ENCODE peak calls at places on chromosome 1, in ten cellular contexts. One of them, this sample, is unnamed. For H3K27me3, the result is how much of the 10 kb centered on the place peaks cover.

GRCh38 chr1:205458777-205459566 is 3.1 kb upstream of the BLACAT1 start:
- DNase-seq in A673: peak
- DNase-seq in GM23248: peak
- DNase-seq in breast epithelium: no peak
- DNase-seq in HAP-1: peak
- DNase-seq in effector memory CD4-positive, alpha-beta T cell: no peak
- DNase-seq in aorta: no peak
- DNase-seq in uterus: no peak
- DNase-seq in CD4-positive, alpha-beta T cell: no peak
- DNase-seq in IMR-90: peak
- DNase-seq in this sample: no peak

GRCh38 chr1:54763814-54764131 is 550 bp downstream of the PARS2 start:
- DNase-seq in effector memory CD4-positive, alpha-beta T cell: no peak
- DNase-seq in GM23248: peak
- DNase-seq in IMR-90: no peak
- DNase-seq in uterus: no peak
- DNase-seq in HAP-1: peak
- DNase-seq in breast epithelium: no peak
- DNase-seq in A673: no peak
- DNase-seq in aorta: no peak
- DNase-seq in CD4-positive, alpha-beta T cell: no peak
- DNase-seq in this sample: no peak

GRCh38 chr1:6497215-6497866 is 5.9 kb upstream of the PLEKHG5 start:
- DNase-seq in CD4-positive, alpha-beta T cell: peak
- DNase-seq in aorta: peak
- DNase-seq in breast epithelium: no peak
- DNase-seq in GM23248: peak
- DNase-seq in uterus: no peak
- DNase-seq in HAP-1: peak
- DNase-seq in IMR-90: no peak
- DNase-seq in effector memory CD4-positive, alpha-beta T cell: peak
- DNase-seq in A673: peak
- DNase-seq in this sample: no peak

GRCh38 chr1:187326554-187326953 is 497.8 kb downstream of the PLA2G4A start:
- DNase-seq in aorta: no peak
- DNase-seq in HAP-1: no peak
- DNase-seq in CD4-positive, alpha-beta T cell: no peak
- DNase-seq in IMR-90: peak
- DNase-seq in breast epithelium: no peak
- DNase-seq in GM23248: no peak
- DNase-seq in uterus: no peak
- DNase-seq in effector memory CD4-positive, alpha-beta T cell: no peak
- DNase-seq in A673: no peak
- DNase-seq in this sample: no peak

GRCh38 chr1:97849350-97850339 is 71.2 kb downstream of the DPYD start:
- DNase-seq in CD4-positive, alpha-beta T cell: no peak
- DNase-seq in uterus: no peak
- DNase-seq in HAP-1: no peak
- DNase-seq in A673: peak
- DNase-seq in aorta: no peak
- DNase-seq in breast epithelium: no peak
- DNase-seq in GM23248: peak
- DNase-seq in effector memory CD4-positive, alpha-beta T cell: no peak
- DNase-seq in IMR-90: peak
- DNase-seq in this sample: no peak

GRCh38 chr1:116544588-116545358 is 26.1 kb downstream of the CD58 start:
- DNase-seq in effector memory CD4-positive, alpha-beta T cell: no peak
- DNase-seq in GM23248: no peak
- DNase-seq in aorta: no peak
- DNase-seq in CD4-positive, alpha-beta T cell: no peak
- DNase-seq in breast epithelium: no peak
- DNase-seq in HAP-1: no peak
- DNase-seq in A673: no peak
- DNase-seq in uterus: no peak
- DNase-seq in IMR-90: no peak
- DNase-seq in this sample: no peak

GRCh38 chr1:172746091-172746949 is 87.4 kb downstream of the FASLG start:
- DNase-seq in A673: no peak
- DNase-seq in effector memory CD4-positive, alpha-beta T cell: peak
- DNase-seq in HAP-1: no peak
- DNase-seq in GM23248: peak
- DNase-seq in aorta: no peak
- DNase-seq in breast epithelium: no peak
- DNase-seq in uterus: no peak
- DNase-seq in CD4-positive, alpha-beta T cell: no peak
- DNase-seq in IMR-90: peak
- DNase-seq in this sample: no peak

GRCh38 chr1:51871351-51871975 is 7.1 kb downstream of the NRDC start:
- DNase-seq in HAP-1: no peak
- DNase-seq in A673: no peak
- DNase-seq in CD4-positive, alpha-beta T cell: no peak
- DNase-seq in breast epithelium: no peak
- DNase-seq in GM23248: no peak
- DNase-seq in uterus: no peak
- DNase-seq in aorta: no peak
- DNase-seq in IMR-90: no peak
- DNase-seq in effector memory CD4-positive, alpha-beta T cell: no peak
- DNase-seq in this sample: no peak

GRCh38 chr1:167800241-167800640 is 78.5 kb downstream of the MPZL1 start:
- DNase-seq in A673: no peak
- DNase-seq in CD4-positive, alpha-beta T cell: no peak
- DNase-seq in HAP-1: no peak
- DNase-seq in GM23248: peak
- DNase-seq in uterus: no peak
- DNase-seq in effector memory CD4-positive, alpha-beta T cell: no peak
- DNase-seq in breast epithelium: no peak
- DNase-seq in IMR-90: no peak
- DNase-seq in aorta: no peak
- DNase-seq in this sample: no peak

GRCh38 chr1:207306603-207307002 is 14.9 kb upstream of the CD55 start:
- DNase-seq in uterus: no peak
- DNase-seq in aorta: no peak
- DNase-seq in GM23248: no peak
- DNase-seq in IMR-90: no peak
- DNase-seq in effector memory CD4-positive, alpha-beta T cell: no peak
- DNase-seq in HAP-1: no peak
- DNase-seq in A673: no peak
- DNase-seq in breast epithelium: no peak
- DNase-seq in CD4-positive, alpha-beta T cell: no peak
- DNase-seq in this sample: peak

GRCh38 chr1:244349103-244349531 is 102.6 kb downstream of the ADSS2 start:
- DNase-seq in aorta: no peak
- DNase-seq in breast epithelium: no peak
- DNase-seq in uterus: peak
- DNase-seq in CD4-positive, alpha-beta T cell: no peak
- DNase-seq in HAP-1: no peak
- DNase-seq in effector memory CD4-positive, alpha-beta T cell: no peak
- DNase-seq in IMR-90: peak
- DNase-seq in GM23248: peak
- DNase-seq in A673: no peak
- DNase-seq in this sample: no peak

GRCh38 chr1:101310484-101310883 is 73.7 kb downstream of the S1PR1 start:
- DNase-seq in GM23248: no peak
- DNase-seq in breast epithelium: no peak
- DNase-seq in HAP-1: no peak
- DNase-seq in IMR-90: no peak
- DNase-seq in CD4-positive, alpha-beta T cell: no peak
- DNase-seq in effector memory CD4-positive, alpha-beta T cell: no peak
- DNase-seq in A673: no peak
- DNase-seq in uterus: no peak
- DNase-seq in aorta: no peak
- DNase-seq in this sample: no peak
- H3K27me3 ChIP-seq in GM23248: under half
- H3K27me3 ChIP-seq in breast epithelium: under half
- H3K27me3 ChIP-seq in HAP-1: under half
- H3K27me3 ChIP-seq in IMR-90: half or more
- H3K27me3 ChIP-seq in CD4-positive, alpha-beta T cell: under half
- H3K27me3 ChIP-seq in effector memory CD4-positive, alpha-beta T cell: under half
- H3K27me3 ChIP-seq in A673: under half
- H3K27me3 ChIP-seq in uterus: under half
- H3K27me3 ChIP-seq in aorta: under half
- H3K27me3 ChIP-seq in this sample: under half

DNA sequence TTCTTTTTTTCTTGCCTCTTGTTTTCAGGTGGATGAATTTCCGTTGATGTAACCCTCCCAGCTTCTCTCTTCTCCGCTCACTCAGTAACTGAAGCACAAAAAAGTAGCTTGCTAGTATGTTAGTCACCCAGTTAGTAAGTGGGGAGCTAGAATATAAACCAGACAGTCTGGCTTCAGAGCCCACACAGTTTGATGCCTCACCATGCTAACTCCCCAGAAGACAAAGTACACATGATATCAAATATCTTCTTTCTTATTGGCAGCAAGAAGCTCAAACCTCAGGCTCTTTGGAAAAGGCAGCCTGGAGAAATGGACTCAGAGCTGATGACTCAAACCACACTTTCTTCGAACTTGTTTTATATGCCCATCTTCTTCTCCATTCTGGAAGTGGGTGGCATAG is 187.5 kb upstream of the PLXNA2 start:
- DNase-seq in IMR-90: peak
- DNase-seq in GM23248: peak
- DNase-seq in effector memory CD4-positive, alpha-beta T cell: no peak
- DNase-seq in CD4-positive, alpha-beta T cell: no peak
- DNase-seq in A673: no peak
- DNase-seq in breast epithelium: no peak
- DNase-seq in aorta: no peak
- DNase-seq in uterus: no peak
- DNase-seq in HAP-1: no peak
- DNase-seq in this sample: no peak
- H3K27me3 ChIP-seq in IMR-90: under half
- H3K27me3 ChIP-seq in GM23248: under half
- H3K27me3 ChIP-seq in effector memory CD4-positive, alpha-beta T cell: under half
- H3K27me3 ChIP-seq in CD4-positive, alpha-beta T cell: under half
- H3K27me3 ChIP-seq in A673: under half
- H3K27me3 ChIP-seq in breast epithelium: under half
- H3K27me3 ChIP-seq in aorta: under half
- H3K27me3 ChIP-seq in uterus: under half
- H3K27me3 ChIP-seq in HAP-1: under half
- H3K27me3 ChIP-seq in this sample: under half

DNA sequence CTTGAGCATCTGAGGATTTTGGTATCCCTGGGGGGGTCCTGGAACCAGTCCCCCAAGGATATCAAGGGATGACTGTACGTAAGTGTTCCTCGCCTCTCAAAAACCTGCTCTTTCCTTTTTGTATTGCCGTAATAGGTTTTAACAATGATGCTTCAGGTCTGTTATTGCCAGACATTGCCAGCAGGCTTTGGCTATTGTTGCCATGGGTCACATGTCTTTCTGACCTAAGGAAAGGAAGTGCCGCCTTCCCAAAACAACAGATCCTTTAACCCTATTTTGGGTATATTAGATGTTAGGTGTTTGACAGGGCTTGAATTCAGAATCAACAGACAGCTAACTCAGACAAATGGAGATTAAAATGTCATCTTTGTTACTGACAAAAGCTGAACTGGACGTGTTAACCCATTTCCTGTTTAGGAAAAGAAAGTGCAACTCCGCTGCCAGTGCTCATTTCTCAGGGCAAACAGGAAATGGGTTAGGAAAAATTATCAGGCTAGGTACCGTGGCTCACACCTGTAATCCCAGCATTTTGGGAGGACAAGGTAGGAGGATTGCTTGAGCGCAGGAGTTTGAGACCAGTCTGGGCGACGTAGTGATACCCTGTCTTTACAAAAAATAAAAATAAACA is 12.4 kb upstream of the PRPF38B start:
- DNase-seq in breast epithelium: no peak
- DNase-seq in GM23248: no peak
- DNase-seq in IMR-90: no peak
- DNase-seq in effector memory CD4-positive, alpha-beta T cell: no peak
- DNase-seq in HAP-1: no peak
- DNase-seq in uterus: no peak
- DNase-seq in CD4-positive, alpha-beta T cell: no peak
- DNase-seq in A673: no peak
- DNase-seq in aorta: no peak
- DNase-seq in this sample: no peak
- H3K27me3 ChIP-seq in breast epithelium: under half
- H3K27me3 ChIP-seq in GM23248: under half
- H3K27me3 ChIP-seq in IMR-90: under half
- H3K27me3 ChIP-seq in effector memory CD4-positive, alpha-beta T cell: under half
- H3K27me3 ChIP-seq in HAP-1: under half
- H3K27me3 ChIP-seq in uterus: under half
- H3K27me3 ChIP-seq in CD4-positive, alpha-beta T cell: under half
- H3K27me3 ChIP-seq in A673: under half
- H3K27me3 ChIP-seq in aorta: under half
- H3K27me3 ChIP-seq in this sample: under half

DNA sequence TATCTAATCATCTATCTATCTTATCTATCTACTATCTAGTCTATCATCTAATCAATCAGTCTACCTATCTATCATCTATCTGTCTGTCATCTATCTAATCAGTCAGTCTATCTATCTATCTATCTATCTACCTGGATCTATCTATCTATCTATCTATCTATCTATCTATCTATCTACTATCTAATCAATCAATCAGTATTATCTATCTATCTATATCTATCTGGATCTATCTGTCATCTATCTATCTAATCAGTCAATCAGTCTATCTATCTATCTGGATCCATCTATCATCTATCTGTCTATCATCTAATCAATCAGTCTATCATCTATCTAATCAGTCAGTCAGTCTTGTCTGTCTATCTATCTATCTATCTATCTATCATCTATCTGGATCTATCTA is 26.9 kb upstream of the C1orf174 start:
- DNase-seq in uterus: no peak
- DNase-seq in IMR-90: no peak
- DNase-seq in CD4-positive, alpha-beta T cell: no peak
- DNase-seq in HAP-1: no peak
- DNase-seq in aorta: no peak
- DNase-seq in effector memory CD4-positive, alpha-beta T cell: no peak
- DNase-seq in A673: no peak
- DNase-seq in GM23248: no peak
- DNase-seq in breast epithelium: no peak
- DNase-seq in this sample: no peak
- H3K27me3 ChIP-seq in uterus: under half
- H3K27me3 ChIP-seq in IMR-90: under half
- H3K27me3 ChIP-seq in CD4-positive, alpha-beta T cell: under half
- H3K27me3 ChIP-seq in HAP-1: under half
- H3K27me3 ChIP-seq in aorta: under half
- H3K27me3 ChIP-seq in effector memory CD4-positive, alpha-beta T cell: under half
- H3K27me3 ChIP-seq in A673: under half
- H3K27me3 ChIP-seq in GM23248: under half
- H3K27me3 ChIP-seq in breast epithelium: under half
- H3K27me3 ChIP-seq in this sample: under half

DNA sequence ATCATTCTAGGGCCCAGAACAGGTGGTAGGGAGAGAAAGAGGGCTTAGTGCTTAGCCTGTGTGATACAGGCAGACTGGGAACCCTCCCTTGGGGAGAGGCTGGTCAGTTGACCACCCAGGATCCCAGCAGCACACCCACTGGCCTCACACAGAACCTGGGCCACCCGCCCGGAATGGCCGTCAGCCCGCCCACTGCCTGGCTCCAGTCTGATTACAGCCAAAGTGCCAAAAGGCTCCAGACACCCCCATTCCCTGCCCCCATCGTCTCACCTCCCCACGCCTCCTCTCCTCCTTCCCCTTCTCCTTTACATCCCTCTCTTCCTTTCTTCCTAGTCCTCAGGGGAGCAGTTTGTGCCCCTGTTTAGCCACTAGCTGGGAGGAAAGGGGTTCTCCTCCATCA is 4.8 kb upstream of the WNT2B start:
- DNase-seq in effector memory CD4-positive, alpha-beta T cell: no peak
- DNase-seq in IMR-90: no peak
- DNase-seq in CD4-positive, alpha-beta T cell: no peak
- DNase-seq in GM23248: no peak
- DNase-seq in uterus: no peak
- DNase-seq in A673: no peak
- DNase-seq in aorta: no peak
- DNase-seq in HAP-1: no peak
- DNase-seq in breast epithelium: no peak
- DNase-seq in this sample: no peak
- H3K27me3 ChIP-seq in effector memory CD4-positive, alpha-beta T cell: under half
- H3K27me3 ChIP-seq in IMR-90: under half
- H3K27me3 ChIP-seq in CD4-positive, alpha-beta T cell: under half
- H3K27me3 ChIP-seq in GM23248: under half
- H3K27me3 ChIP-seq in uterus: under half
- H3K27me3 ChIP-seq in A673: under half
- H3K27me3 ChIP-seq in aorta: under half
- H3K27me3 ChIP-seq in HAP-1: under half
- H3K27me3 ChIP-seq in breast epithelium: under half
- H3K27me3 ChIP-seq in this sample: half or more

This sample was measured in NT2/D1.